ENCODE peak calls at places on chromosomes 5 and 9, in nine cellular contexts. C is NCI-H774; N is HFF-Myc; Q is coronary artery; U is activated CD4-positive, alpha-beta memory T cell treated with anti-CD3 and anti-CD28 coated beads for 36 hours; Y is HTR-8/SVneo; X is A549; S is nucleus accumbens; K is stimulated activated CD8-positive, alpha-beta memory T cell treated with anti-CD3 and anti-CD28 coated beads, Interleukin-4, amount 100 ng/mL, for 1 hour. R is an unnamed sample.

GRCh38 chr9:131661954-131662621 is 77.8 kb downstream of the RAPGEF1 start:
- DNase-seq in C (no peak), N (no peak), Q (peak; percentile 36), U (peak; percentile 88), Y (no peak), X (no peak), S (no peak), K (no peak), R (no peak)

GRCh38 chr9:92196909-92197308 is 81.7 kb upstream of the SPTLC1 start:
- DNase-seq in C (no peak), N (no peak), Q (no peak), U (no peak), Y (no peak), X (no peak), S (no peak), K (no peak), R (peak; percentile 37)

GRCh38 chr5:36052542-36052941 is 14.1 kb downstream of the UGT3A2 start:
- DNase-seq in C (no peak), N (no peak), Q (no peak), U (no peak), Y (no peak), X (no peak), S (no peak), K (no peak), R (no peak)

GRCh38 chr5:104659497-104659896 is 1096.9 kb upstream of the NUDT12 start:
- DNase-seq in C (no peak), N (no peak), Q (no peak), U (no peak), Y (no peak), X (no peak), S (no peak), K (no peak), R (no peak)

GRCh38 chr5:173394701-173395100 is 66.5 kb upstream of the STC2 start:
- DNase-seq in C (no peak), N (no peak), Q (no peak), U (no peak), Y (no peak), X (no peak), S (no peak), K (no peak), R (no peak)

GRCh38 chr9:20312732-20313131 is 309.6 kb downstream of the MLLT3 start:
- DNase-seq in C (no peak), N (no peak), Q (no peak), U (no peak), Y (no peak), X (peak; percentile 23), S (no peak), K (no peak), R (peak; percentile 43)

GRCh38 chr5:34530637-34531036 is 125.5 kb upstream of the RAI14 start:
- DNase-seq in C (no peak), N (no peak), Q (no peak), U (no peak), Y (no peak), X (no peak), S (no peak), K (no peak), R (peak; percentile 93)

GRCh38 chr9:9771314-9771713 is 841.5 kb downstream of the PTPRD start:
- DNase-seq in C (no peak), N (no peak), Q (no peak), U (no peak), Y (no peak), X (no peak), S (no peak), K (no peak), R (no peak)

GRCh38 chr5:29899583-29899982 is 1293.9 kb upstream of the CDH6 start:
- DNase-seq in C (no peak), N (no peak), Q (no peak), U (no peak), Y (no peak), X (peak; percentile 11), S (no peak), K (no peak), R (no peak)

GRCh38 chr5:132746592-132747063 is 598 bp upstream of the CCNI2 start:
- DNase-seq in C (no peak), N (no peak), Q (no peak), U (peak; percentile 75), Y (no peak), X (peak; percentile 71), S (no peak), K (no peak), R (no peak)

GRCh38 chr9:129218918-129219317 is 40.9 kb upstream of the IER5L start:
- DNase-seq in C (no peak), N (no peak), Q (no peak), U (no peak), Y (no peak), X (no peak), S (no peak), K (no peak), R (no peak)

GRCh38 chr5:153081385-153081784 is 409.1 kb upstream of the GRIA1 start:
- DNase-seq in C (no peak), N (no peak), Q (no peak), U (no peak), Y (no peak), X (no peak), S (peak; percentile 10), K (no peak), R (no peak)

GRCh38 chr9:128169925-128170324 is 9.9 kb downstream of the BBLN start:
- DNase-seq in C (no peak), N (no peak), Q (no peak), U (no peak), Y (no peak), X (no peak), S (peak; percentile 44), K (no peak), R (no peak)

GRCh38 chr5:63963080-63963735 is 963 bp upstream of the HTR1A start:
- DNase-seq in C (peak; percentile 54), N (peak; percentile 41), Q (no peak), U (peak; percentile 21), Y (peak; percentile 37), X (peak; percentile 68), S (peak; percentile 27), K (no peak), R (peak; percentile 58)

GRCh38 chr5:144189800-144190429 is 19.2 kb downstream of the KCTD16 start:
- DNase-seq in C (no peak), N (no peak), Q (no peak), U (peak; percentile 89), Y (no peak), X (peak; percentile 91), S (no peak), K (peak; percentile 28), R (peak; percentile 95)

GRCh38 chr5:72476721-72477120 is 30.5 kb downstream of the ZNF366 start:
- DNase-seq in C (no peak), N (no peak), Q (no peak), U (no peak), Y (no peak), X (no peak), S (no peak), K (no peak), R (no peak)

GRCh38 chr5:36273809-36274526 is 27.7 kb downstream of the RANBP3L start:
- DNase-seq in C (no peak), N (no peak), Q (no peak), U (no peak), Y (no peak), X (no peak), S (no peak), K (no peak), R (no peak)

GRCh38 chr5:67986761-67987160 is 228.8 kb upstream of the PIK3R1 start:
- DNase-seq in C (no peak), N (no peak), Q (no peak), U (no peak), Y (no peak), X (no peak), S (no peak), K (no peak), R (no peak)

GRCh38 chr9:90943341-90943740 is 141.7 kb downstream of the SYK start:
- DNase-seq in C (no peak), N (no peak), Q (no peak), U (no peak), Y (no peak), X (no peak), S (no peak), K (no peak), R (peak; percentile 45)

GRCh38 chr5:148904440-148904839 is 78.0 kb downstream of the ADRB2 start:
- DNase-seq in C (no peak), N (no peak), Q (no peak), U (no peak), Y (no peak), X (no peak), S (peak; percentile 31), K (no peak), R (no peak)

GRCh38 chr5:141878186-141878770 is at the start of gene PCDH1:
- DNase-seq in C (no peak), N (no peak), Q (peak; percentile 76), U (peak; percentile 24), Y (no peak), X (peak; percentile 27), S (peak; percentile 80), K (no peak), R (peak; percentile 42)

GRCh38 chr5:132408965-132409364 is 39.5 kb downstream of the SLC22A5 start:
- DNase-seq in C (no peak), N (no peak), Q (peak; percentile 50), U (no peak), Y (no peak), X (no peak), S (no peak), K (no peak), R (no peak)

GRCh38 chr5:16759147-16759800 is 142.5 kb upstream of the RETREG1 start:
- DNase-seq in C (no peak), N (no peak), Q (no peak), U (peak; percentile 20), Y (no peak), X (no peak), S (no peak), K (no peak), R (peak; percentile 22)

GRCh38 chr9:74963043-74963442 is 10.3 kb upstream of the C9orf40 start:
- DNase-seq in C (no peak), N (no peak), Q (no peak), U (no peak), Y (no peak), X (no peak), S (no peak), K (no peak), R (no peak)

GRCh38 chr5:51892680-51893079 is 509.4 kb downstream of the ISL1 start:
- DNase-seq in C (no peak), N (no peak), Q (no peak), U (no peak), Y (no peak), X (no peak), S (no peak), K (no peak), R (no peak)

GRCh38 chr9:130975156-130975555 is 33.8 kb upstream of the LAMC3 start:
- DNase-seq in C (no peak), N (no peak), Q (no peak), U (no peak), Y (no peak), X (no peak), S (no peak), K (no peak), R (no peak)

GRCh38 chr5:90557391-90557790 is 1.2 kb upstream of the ADGRV1 start:
- DNase-seq in C (no peak), N (no peak), Q (no peak), U (no peak), Y (no peak), X (no peak), S (no peak), K (no peak), R (no peak)

GRCh38 chr5:180467028-180467427 is 27.2 kb upstream of the CNOT6 start:
- DNase-seq in C (no peak), N (no peak), Q (no peak), U (no peak), Y (no peak), X (peak; percentile 91), S (no peak), K (no peak), R (peak; percentile 41)

GRCh38 chr5:122091942-122092600 is 14.0 kb upstream of the LOX start:
- DNase-seq in C (no peak), N (no peak), Q (no peak), U (no peak), Y (no peak), X (peak; percentile 20), S (no peak), K (no peak), R (peak; percentile 83)

GRCh38 chr5:125081101-125081500 is 334.7 kb upstream of the ZNF608 start:
- DNase-seq in C (no peak), N (no peak), Q (no peak), U (no peak), Y (no peak), X (no peak), S (no peak), K (no peak), R (no peak)

GRCh38 chr5:66860199-66860975 is 264.2 kb downstream of the MAST4 start:
- DNase-seq in C (no peak), N (no peak), Q (no peak), U (no peak), Y (no peak), X (no peak), S (no peak), K (no peak), R (no peak)